ENCODE peak calls at places on chromosomes 16 and 17, in five cellular contexts. One of them, this sample, is unnamed.

GRCh38 chr17:19237389-19238166 is 412 bp downstream of the EPN2 start:
- DNase-seq in lung: peak; percentile 33
- DNase-seq in upper lobe of right lung: peak; percentile 68
- DNase-seq in tibial nerve: peak; percentile 17
- DNase-seq in HFF-Myc: no peak
- DNase-seq in this sample: no peak

GRCh38 chr17:3995067-3995466 is 30.8 kb upstream of the ATP2A3 start:
- DNase-seq in lung: no peak
- DNase-seq in upper lobe of right lung: no peak
- DNase-seq in tibial nerve: no peak
- DNase-seq in HFF-Myc: no peak
- DNase-seq in this sample: no peak

GRCh38 chr17:82001657-82002056 is 21.0 kb downstream of the CENPX start:
- DNase-seq in lung: no peak
- DNase-seq in upper lobe of right lung: no peak
- DNase-seq in tibial nerve: no peak
- DNase-seq in HFF-Myc: no peak
- DNase-seq in this sample: no peak

GRCh38 chr16:19831678-19832077 is 53.0 kb downstream of the GPRC5B start:
- DNase-seq in lung: no peak
- DNase-seq in upper lobe of right lung: no peak
- DNase-seq in tibial nerve: no peak
- DNase-seq in HFF-Myc: no peak
- DNase-seq in this sample: peak; percentile 45

GRCh38 chr17:82922646-82923045 is 82.8 kb upstream of the ZNF750 start:
- DNase-seq in lung: no peak
- DNase-seq in upper lobe of right lung: peak; percentile 57
- DNase-seq in tibial nerve: no peak
- DNase-seq in HFF-Myc: no peak
- DNase-seq in this sample: no peak

GRCh38 chr17:20071824-20072691 is 62.9 kb downstream of the SPECC1 start:
- DNase-seq in lung: no peak
- DNase-seq in upper lobe of right lung: no peak
- DNase-seq in tibial nerve: no peak
- DNase-seq in HFF-Myc: no peak
- DNase-seq in this sample: no peak

GRCh38 chr17:83194189-83194565 is 114.8 kb downstream of the METRNL start:
- DNase-seq in lung: no peak
- DNase-seq in upper lobe of right lung: peak; percentile 57
- DNase-seq in tibial nerve: peak; percentile 14
- DNase-seq in HFF-Myc: no peak
- DNase-seq in this sample: no peak

GRCh38 chr17:73257516-73257915 is 4.2 kb downstream of the CPSF4L start:
- DNase-seq in lung: no peak
- DNase-seq in upper lobe of right lung: peak; percentile 34
- DNase-seq in tibial nerve: no peak
- DNase-seq in HFF-Myc: no peak
- DNase-seq in this sample: no peak

GRCh38 chr16:67015317-67015731 is 13.6 kb upstream of the CBFB start:
- DNase-seq in lung: no peak
- DNase-seq in upper lobe of right lung: peak; percentile 57
- DNase-seq in tibial nerve: peak; percentile 9
- DNase-seq in HFF-Myc: no peak
- DNase-seq in this sample: no peak

GRCh38 chr17:72677714-72678390 is 414.6 kb downstream of the SLC39A11 start:
- DNase-seq in lung: no peak
- DNase-seq in upper lobe of right lung: no peak
- DNase-seq in tibial nerve: no peak
- DNase-seq in HFF-Myc: no peak
- DNase-seq in this sample: no peak

GRCh38 chr17:66272699-66273390 is 29.6 kb upstream of the PRKCA start:
- DNase-seq in lung: no peak
- DNase-seq in upper lobe of right lung: no peak
- DNase-seq in tibial nerve: no peak
- DNase-seq in HFF-Myc: peak; percentile 65
- DNase-seq in this sample: peak; percentile 48

GRCh38 chr16:75621170-75621477 is 2.0 kb downstream of the ADAT1 start:
- DNase-seq in lung: no peak
- DNase-seq in upper lobe of right lung: no peak
- DNase-seq in tibial nerve: no peak
- DNase-seq in HFF-Myc: no peak
- DNase-seq in this sample: no peak

GRCh38 chr17:63039342-63039741 is 73.3 kb downstream of the TANC2 start:
- DNase-seq in lung: no peak
- DNase-seq in upper lobe of right lung: no peak
- DNase-seq in tibial nerve: no peak
- DNase-seq in HFF-Myc: no peak
- DNase-seq in this sample: no peak

GRCh38 chr16:75589301-75589700 is 23.1 kb downstream of the GABARAPL2 start:
- DNase-seq in lung: no peak
- DNase-seq in upper lobe of right lung: no peak
- DNase-seq in tibial nerve: no peak
- DNase-seq in HFF-Myc: no peak
- DNase-seq in this sample: no peak

GRCh38 chr17:78591263-78591671 is 14.1 kb upstream of the DNAH17 start:
- DNase-seq in lung: no peak
- DNase-seq in upper lobe of right lung: no peak
- DNase-seq in tibial nerve: no peak
- DNase-seq in HFF-Myc: no peak
- DNase-seq in this sample: no peak

GRCh38 chr16:25258856-25259179 is 1.2 kb upstream of the ZKSCAN2 start:
- DNase-seq in lung: no peak
- DNase-seq in upper lobe of right lung: no peak
- DNase-seq in tibial nerve: no peak
- DNase-seq in HFF-Myc: no peak
- DNase-seq in this sample: no peak

GRCh38 chr17:76805319-76805718 is 62.9 kb upstream of the MGAT5B start:
- DNase-seq in lung: no peak
- DNase-seq in upper lobe of right lung: no peak
- DNase-seq in tibial nerve: no peak
- DNase-seq in HFF-Myc: no peak
- DNase-seq in this sample: no peak

GRCh38 chr16:86953631-86954465 is 363.3 kb downstream of the C16orf95 start:
- DNase-seq in lung: no peak
- DNase-seq in upper lobe of right lung: no peak
- DNase-seq in tibial nerve: no peak
- DNase-seq in HFF-Myc: no peak
- DNase-seq in this sample: no peak

GRCh38 chr16:57643166-57643813 is 14.9 kb downstream of the ADGRG1 start:
- DNase-seq in lung: no peak
- DNase-seq in upper lobe of right lung: peak; percentile 78
- DNase-seq in tibial nerve: no peak
- DNase-seq in HFF-Myc: no peak
- DNase-seq in this sample: peak; percentile 42

GRCh38 chr16:56451753-56452689 is 667 bp downstream of the OGFOD1 start:
- DNase-seq in lung: no peak
- DNase-seq in upper lobe of right lung: no peak
- DNase-seq in tibial nerve: no peak
- DNase-seq in HFF-Myc: peak; percentile 14
- DNase-seq in this sample: no peak

GRCh38 chr17:76793775-76794174 is 55.9 kb downstream of the MFSD11 start:
- DNase-seq in lung: no peak
- DNase-seq in upper lobe of right lung: no peak
- DNase-seq in tibial nerve: no peak
- DNase-seq in HFF-Myc: no peak
- DNase-seq in this sample: no peak

GRCh38 chr16:49881890-49882289 is 26.0 kb upstream of the ZNF423 start:
- DNase-seq in lung: no peak
- DNase-seq in upper lobe of right lung: no peak
- DNase-seq in tibial nerve: no peak
- DNase-seq in HFF-Myc: no peak
- DNase-seq in this sample: no peak

GRCh38 chr16:49874613-49875237 is 18.8 kb upstream of the ZNF423 start:
- DNase-seq in lung: no peak
- DNase-seq in upper lobe of right lung: no peak
- DNase-seq in tibial nerve: no peak
- DNase-seq in HFF-Myc: no peak
- DNase-seq in this sample: no peak

GRCh38 chr16:49875812-49876715 is 20.2 kb upstream of the ZNF423 start:
- DNase-seq in lung: no peak
- DNase-seq in upper lobe of right lung: no peak
- DNase-seq in tibial nerve: no peak
- DNase-seq in HFF-Myc: no peak
- DNase-seq in this sample: no peak

GRCh38 chr16:49876716-49877129 is 20.8 kb upstream of the ZNF423 start:
- DNase-seq in lung: peak; percentile 60
- DNase-seq in upper lobe of right lung: peak; percentile 83
- DNase-seq in tibial nerve: peak; percentile 16
- DNase-seq in HFF-Myc: no peak
- DNase-seq in this sample: no peak
- TF ChIP-seq CTCF in lung: peak; percentile 71
- TF ChIP-seq CTCF in upper lobe of right lung: peak; percentile 93
- TF ChIP-seq CTCF in tibial nerve: peak; percentile 80
- TF ChIP-seq CTCF in HFF-Myc: peak; percentile 84
- TF ChIP-seq CTCF in this sample: peak; percentile 79

DNA sequence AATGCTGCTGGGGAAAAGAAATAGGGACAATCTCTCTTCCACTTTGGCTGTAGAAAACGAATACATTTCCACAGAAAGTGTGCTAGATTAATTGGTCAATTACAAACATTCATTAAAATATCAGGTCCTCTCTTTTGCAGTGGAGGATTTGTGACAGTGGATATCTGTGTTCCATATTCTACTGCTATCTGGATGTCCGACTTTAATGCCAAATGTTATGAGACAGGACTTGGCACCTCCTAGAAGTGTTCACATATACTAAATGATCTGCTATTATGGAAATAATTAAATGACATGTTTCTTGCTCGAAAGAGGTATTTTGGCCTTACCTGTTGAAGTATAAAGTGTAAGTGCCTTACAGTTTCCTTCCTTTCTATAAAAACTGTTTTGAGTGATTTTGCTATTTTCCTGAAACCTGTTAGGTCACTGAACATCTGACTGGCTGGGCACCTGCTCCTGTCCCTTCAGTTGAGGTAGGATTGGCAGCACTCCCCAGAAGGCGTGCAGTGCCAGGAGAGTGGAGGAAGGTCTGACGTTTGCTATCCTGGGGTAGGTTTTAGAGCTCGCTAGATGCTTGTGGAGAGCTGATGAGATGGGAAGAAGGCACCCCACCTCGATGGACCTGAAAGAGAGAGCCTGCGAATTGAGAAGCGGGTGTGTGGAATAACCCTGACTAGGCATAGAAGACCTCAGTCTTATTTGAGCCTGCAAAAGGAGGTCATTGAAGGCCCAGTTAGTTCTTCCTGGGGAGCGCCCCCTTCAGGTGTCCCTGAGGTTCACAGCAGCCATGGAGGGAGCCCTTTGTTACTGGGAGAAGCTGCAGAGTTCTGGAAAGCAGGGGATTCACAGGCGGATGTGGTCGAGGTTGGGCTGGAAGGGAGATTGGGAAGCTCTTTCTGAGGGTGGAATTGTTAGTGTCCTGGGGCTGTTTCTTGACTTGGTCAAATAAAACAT is 159.4 kb upstream of the ZNF267 start:
- DNase-seq in lung: no peak
- DNase-seq in upper lobe of right lung: no peak
- DNase-seq in tibial nerve: no peak
- DNase-seq in HFF-Myc: no peak
- DNase-seq in this sample: no peak
- TF ChIP-seq CTCF in lung: no peak
- TF ChIP-seq CTCF in upper lobe of right lung: peak; percentile 13
- TF ChIP-seq CTCF in tibial nerve: no peak
- TF ChIP-seq CTCF in HFF-Myc: peak; percentile 37
- TF ChIP-seq CTCF in this sample: peak; percentile 12

DNA sequence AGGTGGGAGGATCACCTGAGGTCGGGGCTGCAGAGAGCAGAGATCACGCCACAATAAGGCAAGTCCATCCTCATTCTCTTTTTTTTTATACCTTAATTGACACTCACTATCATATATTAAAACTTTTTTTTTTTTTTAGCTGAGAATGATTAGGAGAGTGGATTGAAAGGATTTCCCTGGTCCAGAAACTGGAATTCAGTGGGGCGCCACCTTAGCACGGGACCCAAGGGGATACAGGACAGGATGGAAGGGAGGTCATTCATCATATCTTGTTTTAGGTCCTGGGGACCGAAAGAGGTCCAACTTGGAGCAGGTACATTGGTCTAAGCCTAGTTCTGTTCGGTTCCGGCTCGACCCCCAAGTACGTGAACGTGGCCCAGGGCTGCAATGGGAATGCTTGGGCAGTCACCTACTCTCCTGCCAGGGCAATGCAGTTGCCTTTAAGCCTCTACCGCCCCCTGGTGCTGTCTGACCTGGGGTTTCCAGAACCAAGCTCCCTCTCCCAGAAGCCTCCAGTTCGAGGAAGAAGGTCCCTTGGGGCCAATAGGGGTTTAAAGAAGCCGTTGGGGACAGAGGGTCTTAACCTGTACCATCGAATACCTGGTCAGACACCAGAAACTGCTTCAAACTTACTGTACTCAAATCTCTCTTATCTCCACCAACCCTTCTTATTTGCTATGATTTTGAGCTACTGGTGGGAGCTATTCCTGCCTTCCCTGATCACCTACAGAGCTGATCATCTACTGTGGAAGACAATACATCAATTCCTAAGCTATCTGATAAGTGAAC is 19.9 kb upstream of the GPATCH8 start:
- DNase-seq in lung: peak; percentile 65
- DNase-seq in upper lobe of right lung: peak; percentile 85
- DNase-seq in tibial nerve: peak; percentile 38
- DNase-seq in HFF-Myc: no peak
- DNase-seq in this sample: no peak
- TF ChIP-seq CTCF in lung: peak; percentile 17
- TF ChIP-seq CTCF in upper lobe of right lung: peak; percentile 53
- TF ChIP-seq CTCF in tibial nerve: peak; percentile 28
- TF ChIP-seq CTCF in HFF-Myc: peak; percentile 71
- TF ChIP-seq CTCF in this sample: peak; percentile 59

GRCh38 chr17:39151680-39152058 is 232 bp upstream of the PLXDC1 start:
- DNase-seq in lung: no peak
- DNase-seq in upper lobe of right lung: peak; percentile 65
- DNase-seq in tibial nerve: no peak
- DNase-seq in HFF-Myc: no peak
- DNase-seq in this sample: no peak

GRCh38 chr17:39147221-39148185 is 3.9 kb downstream of the PLXDC1 start:
- DNase-seq in lung: no peak
- DNase-seq in upper lobe of right lung: no peak
- DNase-seq in tibial nerve: peak; percentile 63
- DNase-seq in HFF-Myc: no peak
- DNase-seq in this sample: no peak

GRCh38 chr17:39152134-39152884 is 872 bp upstream of the PLXDC1 start:
- DNase-seq in lung: no peak
- DNase-seq in upper lobe of right lung: no peak
- DNase-seq in tibial nerve: no peak
- DNase-seq in HFF-Myc: no peak
- DNase-seq in this sample: no peak

GRCh38 chr17:39150795-39151679 is at the start of gene PLXDC1:
- DNase-seq in lung: no peak
- DNase-seq in upper lobe of right lung: peak; percentile 70
- DNase-seq in tibial nerve: no peak
- DNase-seq in HFF-Myc: no peak
- DNase-seq in this sample: no peak

DNA sequence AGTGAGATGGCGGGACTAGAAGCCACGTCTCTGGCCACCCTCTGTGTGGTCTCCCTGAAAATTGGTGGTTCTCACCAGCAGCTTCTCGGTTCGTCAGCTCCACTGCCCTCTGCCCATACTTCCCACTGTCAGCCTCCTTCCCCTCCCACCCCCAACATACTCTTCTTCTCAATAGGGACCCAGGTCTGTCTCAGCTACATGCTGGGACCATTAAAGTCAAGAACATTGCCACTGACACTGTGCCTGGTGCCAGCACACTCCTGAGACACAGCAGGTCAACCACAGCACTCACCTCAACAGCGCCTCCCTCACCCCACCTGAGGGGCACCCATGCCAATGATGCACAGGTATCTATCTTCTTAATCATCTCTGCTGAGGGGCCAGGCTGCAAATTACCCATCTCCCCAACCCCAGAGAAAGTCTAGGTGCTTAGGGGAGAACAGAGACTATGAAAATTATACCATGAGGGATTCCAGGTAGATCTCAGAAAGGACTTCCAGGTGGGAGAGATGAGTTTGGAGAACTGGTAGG is 1.3 kb downstream of the PLXDC1 start:
- DNase-seq in lung: no peak
- DNase-seq in upper lobe of right lung: no peak
- DNase-seq in tibial nerve: no peak
- DNase-seq in HFF-Myc: no peak
- DNase-seq in this sample: no peak
- TF ChIP-seq CTCF in lung: no peak
- TF ChIP-seq CTCF in upper lobe of right lung: no peak
- TF ChIP-seq CTCF in tibial nerve: no peak
- TF ChIP-seq CTCF in HFF-Myc: no peak
- TF ChIP-seq CTCF in this sample: no peak

This sample was measured in astrocyte of the cerebellum.